ENCODE peak calls at places on chromosomes 2 and 18, in nine cellular contexts. E is frontal cortex; J is stimulated activated CD4-positive, alpha-beta T cell treated with anti-CD3 and anti-CD28 coated beads, Interleukin-4, amount 100 ng/mL, for 24 hours; G is effector memory CD4-positive, alpha-beta T cell; T is anterior cingulate cortex; M is HFFc6; I is activated CD4-positive, alpha-beta T cell treated with anti-CD3 and anti-CD28 coated beads, Interleukin-2, amount 50 U/mL, for 48 hours; Q is omental fat pad; P is hippocampal formation. D is an unnamed sample.

GRCh38 chr2:191333911-191334357 is 88.7 kb downstream of the MYO1B start:
- DNase-seq in T (no peak), Q (no peak), M (peak), G (no peak), E (no peak), J (no peak), I (no peak), P (no peak), D (peak)

GRCh38 chr18:37309059-37309458 is 256.5 kb downstream of the CELF4 start:
- DNase-seq in P (no peak), G (no peak), E (no peak), Q (no peak), T (no peak), M (peak), J (no peak), I (no peak), D (no peak)

GRCh38 chr2:86237172-86237571 is 37.9 kb downstream of the MRPL35 start:
- DNase-seq in G (no peak), J (no peak), T (no peak), E (no peak), Q (no peak), M (no peak), P (no peak), I (no peak), D (no peak)

GRCh38 chr2:240401781-240402551 is 33.5 kb upstream of the GPC1 start:
- DNase-seq in G (no peak), I (no peak), T (no peak), P (no peak), J (no peak), Q (no peak), M (no peak), E (no peak), D (no peak)

GRCh38 chr18:50832754-50833153 is 12.9 kb upstream of the MRO start:
- DNase-seq in G (no peak), I (no peak), E (no peak), Q (no peak), P (no peak), M (no peak), T (no peak), J (no peak), D (no peak)

GRCh38 chr2:131044078-131044756 is 49.0 kb downstream of the FAM168B start:
- DNase-seq in Q (no peak), P (no peak), J (no peak), T (no peak), E (no peak), G (no peak), I (no peak), M (no peak), D (no peak)

GRCh38 chr2:51039581-51039980 is 7.6 kb upstream of the NRXN1 start:
- DNase-seq in J (no peak), I (no peak), P (no peak), E (no peak), T (no peak), M (no peak), Q (no peak), G (no peak), D (no peak)

GRCh38 chr2:182761903-182762302 is 45.8 kb downstream of the DNAJC10 start:
- DNase-seq in T (no peak), Q (no peak), M (no peak), P (peak), G (no peak), I (no peak), J (no peak), E (no peak), D (no peak)

GRCh38 chr2:99957724-99958123 is 184.7 kb downstream of the AFF3 start:
- DNase-seq in M (peak), Q (no peak), I (no peak), E (no peak), P (no peak), J (no peak), T (no peak), G (no peak), D (no peak)

GRCh38 chr2:193695367-193695766 is 1500.6 kb upstream of the TMEFF2 start:
- DNase-seq in T (no peak), E (no peak), I (no peak), P (no peak), J (no peak), G (no peak), Q (no peak), M (no peak), D (peak)

GRCh38 chr2:120740765-120741513 is 5.3 kb downstream of the GLI2 start:
- DNase-seq in T (no peak), E (no peak), M (no peak), G (no peak), I (no peak), J (no peak), Q (no peak), P (no peak), D (no peak)

GRCh38 chr18:37565985-37566478 is 434 bp upstream of the CELF4 start:
- DNase-seq in M (peak), P (peak), E (peak), I (no peak), J (no peak), G (no peak), T (peak), Q (no peak), D (no peak)

GRCh38 chr2:241860184-241861078 is 1.7 kb upstream of the PDCD1 start:
- DNase-seq in T (no peak), G (no peak), I (peak), M (no peak), P (no peak), J (no peak), Q (no peak), E (no peak), D (no peak)

GRCh38 chr18:22816266-22817176 is 116.6 kb upstream of the RBBP8 start:
- DNase-seq in P (no peak), M (no peak), G (no peak), Q (no peak), J (no peak), E (no peak), T (no peak), I (no peak), D (no peak)

GRCh38 chr2:9250091-9250490 is 43.5 kb downstream of the ASAP2 start:
- DNase-seq in J (no peak), Q (no peak), P (no peak), T (no peak), G (no peak), I (no peak), M (peak), E (no peak), D (no peak)

GRCh38 chr2:48305569-48305968 is 224.4 kb upstream of the STON1 start:
- DNase-seq in J (no peak), Q (no peak), I (no peak), E (no peak), M (no peak), G (no peak), T (no peak), P (no peak), D (no peak)

GRCh38 chr2:37766087-37766486 is 94.6 kb upstream of the CDC42EP3 start:
- DNase-seq in Q (no peak), I (no peak), T (no peak), E (no peak), P (no peak), M (no peak), G (no peak), J (no peak), D (no peak)

D was measured in HCEC 1CT.